ENCODE peak calls at places on chromosomes 5 and 9, in five cellular contexts. One of them, this sample, is unnamed.

GRCh38 chr9:129131300-129132145 is 20.3 kb downstream of the PTPA start:
- DNase-seq in heart right ventricle: peak
- DNase-seq in dorsolateral prefrontal cortex: peak
- DNase-seq in adrenal gland: peak
- DNase-seq in Panc1: no peak
- DNase-seq in this sample: peak

GRCh38 chr5:74517700-74518099 is 122.8 kb downstream of the ENC1 start:
- DNase-seq in heart right ventricle: peak
- DNase-seq in dorsolateral prefrontal cortex: no peak
- DNase-seq in adrenal gland: peak
- DNase-seq in Panc1: no peak
- DNase-seq in this sample: no peak

GRCh38 chr5:4862500-4862899 is 277.6 kb upstream of the ADAMTS16 start:
- DNase-seq in heart right ventricle: no peak
- DNase-seq in dorsolateral prefrontal cortex: no peak
- DNase-seq in adrenal gland: no peak
- DNase-seq in Panc1: peak
- DNase-seq in this sample: no peak

GRCh38 chr5:14424011-14424685 is 157.4 kb upstream of the OTULINL start:
- DNase-seq in heart right ventricle: no peak
- DNase-seq in dorsolateral prefrontal cortex: no peak
- DNase-seq in adrenal gland: no peak
- DNase-seq in Panc1: no peak
- DNase-seq in this sample: no peak

GRCh38 chr9:130330202-130330601 is 64.6 kb downstream of the HMCN2 start:
- DNase-seq in heart right ventricle: no peak
- DNase-seq in dorsolateral prefrontal cortex: no peak
- DNase-seq in adrenal gland: no peak
- DNase-seq in Panc1: no peak
- DNase-seq in this sample: no peak

GRCh38 chr5:31531888-31532710 is at the start of the genes C5orf22 and DROSHA:
- DNase-seq in heart right ventricle: peak
- DNase-seq in dorsolateral prefrontal cortex: peak
- DNase-seq in adrenal gland: peak
- DNase-seq in Panc1: peak
- DNase-seq in this sample: peak

GRCh38 chr9:26170224-26170623 is 492.0 kb upstream of the TUSC1 start:
- DNase-seq in heart right ventricle: no peak
- DNase-seq in dorsolateral prefrontal cortex: no peak
- DNase-seq in adrenal gland: no peak
- DNase-seq in Panc1: no peak
- DNase-seq in this sample: no peak

GRCh38 chr9:133540336-133541025 is 6.0 kb downstream of the ADAMTSL2 start:
- DNase-seq in heart right ventricle: no peak
- DNase-seq in dorsolateral prefrontal cortex: no peak
- DNase-seq in adrenal gland: no peak
- DNase-seq in Panc1: no peak
- DNase-seq in this sample: no peak

GRCh38 chr9:38391278-38392118 is 1.0 kb upstream of the ALDH1B1 start:
- DNase-seq in heart right ventricle: no peak
- DNase-seq in dorsolateral prefrontal cortex: no peak
- DNase-seq in adrenal gland: no peak
- DNase-seq in Panc1: no peak
- DNase-seq in this sample: no peak
- H3K27ac ChIP-seq in heart right ventricle: no peak
- H3K27ac ChIP-seq in dorsolateral prefrontal cortex: no peak
- H3K27ac ChIP-seq in adrenal gland: no peak
- H3K27ac ChIP-seq in Panc1: peak
- H3K27ac ChIP-seq in this sample: no peak

GRCh38 chr9:19460258-19460657 is 51.4 kb downstream of the ACER2 start:
- DNase-seq in heart right ventricle: no peak
- DNase-seq in dorsolateral prefrontal cortex: no peak
- DNase-seq in adrenal gland: no peak
- DNase-seq in Panc1: no peak
- DNase-seq in this sample: no peak

GRCh38 chr9:19456996-19457693 is 48.3 kb downstream of the ACER2 start:
- DNase-seq in heart right ventricle: peak
- DNase-seq in dorsolateral prefrontal cortex: peak
- DNase-seq in adrenal gland: peak
- DNase-seq in Panc1: peak
- DNase-seq in this sample: peak

GRCh38 chr9:19461135-19461534 is 52.3 kb downstream of the ACER2 start:
- DNase-seq in heart right ventricle: no peak
- DNase-seq in dorsolateral prefrontal cortex: no peak
- DNase-seq in adrenal gland: no peak
- DNase-seq in Panc1: no peak
- DNase-seq in this sample: no peak

DNA sequence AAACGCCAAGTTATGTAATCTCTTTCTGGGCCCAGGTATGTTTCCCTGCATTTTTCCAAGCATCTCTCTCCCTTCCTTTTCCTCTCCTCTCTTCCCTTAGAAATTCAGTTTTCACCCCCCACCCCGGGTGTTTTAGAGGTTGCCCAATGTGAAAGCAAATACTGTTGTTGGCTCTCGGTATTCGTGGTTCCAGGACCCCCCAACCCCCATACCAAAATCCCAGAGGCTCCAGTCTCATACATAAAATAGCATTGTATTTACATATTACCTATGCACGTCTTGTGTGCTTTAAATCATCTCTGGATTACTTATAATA is 48.8 kb downstream of the ACER2 start:
- DNase-seq in heart right ventricle: no peak
- DNase-seq in dorsolateral prefrontal cortex: no peak
- DNase-seq in adrenal gland: no peak
- DNase-seq in Panc1: no peak
- DNase-seq in this sample: no peak
- H3K4me3 ChIP-seq in heart right ventricle: peak
- H3K4me3 ChIP-seq in dorsolateral prefrontal cortex: peak
- H3K4me3 ChIP-seq in adrenal gland: no peak
- H3K4me3 ChIP-seq in Panc1: peak
- H3K4me3 ChIP-seq in this sample: no peak

DNA sequence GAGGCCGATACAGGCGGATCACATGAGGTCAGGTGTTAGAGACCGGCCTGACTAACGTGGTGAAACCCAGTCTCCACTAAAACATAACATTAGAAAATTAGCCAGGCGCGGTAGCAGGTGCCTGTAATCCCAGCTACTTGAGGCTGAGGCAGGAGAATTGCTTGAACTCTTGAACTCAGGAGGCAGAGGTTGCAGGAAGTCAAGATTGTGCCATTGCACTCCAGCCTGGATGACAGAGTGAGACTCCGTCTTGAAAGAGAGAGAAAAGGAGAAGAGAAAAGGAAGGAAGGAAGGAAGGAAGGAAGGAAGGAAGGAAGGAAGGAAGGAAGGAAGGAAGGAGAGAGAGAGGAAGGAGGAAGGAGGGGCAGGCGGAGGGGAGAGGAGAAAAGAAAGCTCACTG is 45.0 kb downstream of the MYO10 start:
- DNase-seq in heart right ventricle: no peak
- DNase-seq in dorsolateral prefrontal cortex: no peak
- DNase-seq in adrenal gland: no peak
- DNase-seq in Panc1: no peak
- DNase-seq in this sample: no peak
- H3K27ac ChIP-seq in heart right ventricle: no peak
- H3K27ac ChIP-seq in dorsolateral prefrontal cortex: no peak
- H3K27ac ChIP-seq in adrenal gland: no peak
- H3K27ac ChIP-seq in Panc1: peak
- H3K27ac ChIP-seq in this sample: no peak

DNA sequence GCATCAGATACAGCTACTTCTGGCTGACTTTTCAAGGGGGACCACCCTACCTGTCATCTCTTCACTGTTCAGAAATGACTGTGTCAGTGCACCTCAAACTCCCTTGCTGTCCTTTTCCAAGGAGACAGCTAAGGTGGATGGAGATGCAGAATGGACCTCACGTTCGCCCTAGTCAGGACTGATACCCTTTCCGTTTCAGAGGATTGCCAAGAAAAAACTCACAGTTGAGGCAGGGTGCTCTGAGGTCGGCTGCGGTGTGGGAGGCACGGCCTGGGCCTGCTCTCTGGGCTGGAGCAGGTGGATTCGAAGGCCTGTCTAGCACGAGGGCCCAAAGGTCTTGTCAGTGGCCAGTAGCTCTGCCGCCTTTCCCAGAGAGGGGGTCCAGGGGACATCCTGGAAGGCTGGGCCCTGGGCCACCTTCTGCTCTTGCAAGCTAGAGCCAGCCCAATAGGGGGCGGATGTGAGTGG is 2.2 kb upstream of the MSMP start:
- DNase-seq in heart right ventricle: peak
- DNase-seq in dorsolateral prefrontal cortex: no peak
- DNase-seq in adrenal gland: peak
- DNase-seq in Panc1: no peak
- DNase-seq in this sample: peak
- H3K4me3 ChIP-seq in heart right ventricle: peak
- H3K4me3 ChIP-seq in dorsolateral prefrontal cortex: peak
- H3K4me3 ChIP-seq in adrenal gland: no peak
- H3K4me3 ChIP-seq in Panc1: peak
- H3K4me3 ChIP-seq in this sample: peak

GRCh38 chr5:71976449-71976848 is 130.8 kb upstream of the MAP1B start:
- DNase-seq in heart right ventricle: no peak
- DNase-seq in dorsolateral prefrontal cortex: no peak
- DNase-seq in adrenal gland: no peak
- DNase-seq in Panc1: no peak
- DNase-seq in this sample: no peak

GRCh38 chr5:71972777-71973473 is 134.3 kb upstream of the MAP1B start:
- DNase-seq in heart right ventricle: no peak
- DNase-seq in dorsolateral prefrontal cortex: no peak
- DNase-seq in adrenal gland: peak
- DNase-seq in Panc1: no peak
- DNase-seq in this sample: no peak

GRCh38 chr5:71974622-71975021 is 132.7 kb upstream of the MAP1B start:
- DNase-seq in heart right ventricle: no peak
- DNase-seq in dorsolateral prefrontal cortex: no peak
- DNase-seq in adrenal gland: no peak
- DNase-seq in Panc1: no peak
- DNase-seq in this sample: no peak

GRCh38 chr5:71973563-71973962 is 133.7 kb upstream of the MAP1B start:
- DNase-seq in heart right ventricle: no peak
- DNase-seq in dorsolateral prefrontal cortex: no peak
- DNase-seq in adrenal gland: no peak
- DNase-seq in Panc1: no peak
- DNase-seq in this sample: no peak

DNA sequence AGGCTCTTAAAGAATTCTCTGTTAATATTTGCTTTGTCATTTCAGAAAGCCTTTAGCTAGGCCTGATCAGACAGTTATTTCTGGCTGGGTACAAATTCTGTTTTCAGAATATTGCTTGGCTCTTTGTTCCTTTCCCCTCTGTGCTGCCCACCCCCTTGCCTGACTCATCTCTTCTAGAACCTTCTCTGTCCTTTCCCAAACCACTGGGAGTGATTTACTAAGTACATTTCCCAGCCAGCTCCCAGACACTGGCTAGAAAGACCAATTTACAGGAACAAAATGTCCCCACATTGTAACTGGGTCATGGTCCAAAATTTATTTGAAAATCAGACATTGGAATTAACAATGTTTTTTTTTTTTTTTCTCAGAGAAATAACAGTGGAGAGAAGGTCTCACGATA is 133.1 kb upstream of the MAP1B start:
- DNase-seq in heart right ventricle: peak
- DNase-seq in dorsolateral prefrontal cortex: no peak
- DNase-seq in adrenal gland: peak
- DNase-seq in Panc1: no peak
- DNase-seq in this sample: peak
- H3K27ac ChIP-seq in heart right ventricle: peak
- H3K27ac ChIP-seq in dorsolateral prefrontal cortex: no peak
- H3K27ac ChIP-seq in adrenal gland: peak
- H3K27ac ChIP-seq in Panc1: no peak
- H3K27ac ChIP-seq in this sample: no peak

This sample was measured in ovary.